ENCODE peak calls at places on chromosome 6, in six cellular contexts. One of them, this sample, is unnamed.

GRCh38 chr6:163457637-163458561 is 43.4 kb downstream of the QKI start:
- DNase-seq in CD8-positive, alpha-beta T cell: no peak
- DNase-seq in IMR-90: peak; percentile 95
- DNase-seq in fibroblast of lung: peak; percentile 97
- DNase-seq in upper lobe of left lung: no peak
- DNase-seq in spleen: no peak
- DNase-seq in this sample: peak; percentile 81

GRCh38 chr6:129215246-129215645 is 332.3 kb downstream of the LAMA2 start:
- DNase-seq in CD8-positive, alpha-beta T cell: no peak
- DNase-seq in upper lobe of left lung: no peak
- DNase-seq in spleen: no peak
- DNase-seq in IMR-90: no peak
- DNase-seq in fibroblast of lung: no peak
- DNase-seq in this sample: no peak

GRCh38 chr6:122809671-122810070 is 20.6 kb downstream of the SMPDL3A start:
- DNase-seq in IMR-90: no peak
- DNase-seq in spleen: no peak
- DNase-seq in fibroblast of lung: no peak
- DNase-seq in upper lobe of left lung: no peak
- DNase-seq in CD8-positive, alpha-beta T cell: no peak
- DNase-seq in this sample: no peak

GRCh38 chr6:78502386-78502887 is 364.9 kb upstream of the IRAK1BP1 start:
- DNase-seq in upper lobe of left lung: peak; percentile 22
- DNase-seq in fibroblast of lung: no peak
- DNase-seq in IMR-90: no peak
- DNase-seq in spleen: no peak
- DNase-seq in CD8-positive, alpha-beta T cell: no peak
- DNase-seq in this sample: no peak

GRCh38 chr6:15389079-15389758 is 143.3 kb downstream of the JARID2 start:
- DNase-seq in spleen: no peak
- DNase-seq in upper lobe of left lung: peak; percentile 15
- DNase-seq in IMR-90: peak; percentile 21
- DNase-seq in fibroblast of lung: no peak
- DNase-seq in CD8-positive, alpha-beta T cell: no peak
- DNase-seq in this sample: no peak

GRCh38 chr6:51489133-51489532 is 598.3 kb downstream of the PKHD1 start:
- DNase-seq in fibroblast of lung: no peak
- DNase-seq in upper lobe of left lung: no peak
- DNase-seq in IMR-90: no peak
- DNase-seq in spleen: no peak
- DNase-seq in CD8-positive, alpha-beta T cell: no peak
- DNase-seq in this sample: no peak

GRCh38 chr6:46876126-46876525 is 45.6 kb downstream of the ADGRF5 start:
- DNase-seq in fibroblast of lung: peak; percentile 99
- DNase-seq in upper lobe of left lung: no peak
- DNase-seq in spleen: no peak
- DNase-seq in IMR-90: no peak
- DNase-seq in CD8-positive, alpha-beta T cell: no peak
- DNase-seq in this sample: no peak

GRCh38 chr6:159080217-159080976 is 35.6 kb upstream of the TAGAP start:
- DNase-seq in spleen: no peak
- DNase-seq in upper lobe of left lung: no peak
- DNase-seq in IMR-90: no peak
- DNase-seq in CD8-positive, alpha-beta T cell: no peak
- DNase-seq in fibroblast of lung: no peak
- DNase-seq in this sample: no peak

GRCh38 chr6:89160693-89161092 is 14.8 kb downstream of the PM20D2 start:
- DNase-seq in upper lobe of left lung: no peak
- DNase-seq in IMR-90: no peak
- DNase-seq in CD8-positive, alpha-beta T cell: no peak
- DNase-seq in spleen: no peak
- DNase-seq in fibroblast of lung: no peak
- DNase-seq in this sample: no peak

GRCh38 chr6:148846778-148847761 is 100.2 kb downstream of the UST start:
- DNase-seq in fibroblast of lung: no peak
- DNase-seq in CD8-positive, alpha-beta T cell: no peak
- DNase-seq in IMR-90: peak; percentile 30
- DNase-seq in spleen: no peak
- DNase-seq in upper lobe of left lung: no peak
- DNase-seq in this sample: no peak

GRCh38 chr6:113968472-113968871 is 2.5 kb downstream of the HDAC2 start:
- DNase-seq in upper lobe of left lung: no peak
- DNase-seq in IMR-90: no peak
- DNase-seq in fibroblast of lung: no peak
- DNase-seq in CD8-positive, alpha-beta T cell: no peak
- DNase-seq in spleen: no peak
- DNase-seq in this sample: no peak

GRCh38 chr6:151862461-151862860 is 55.0 kb downstream of the ESR1 start:
- DNase-seq in upper lobe of left lung: no peak
- DNase-seq in spleen: no peak
- DNase-seq in CD8-positive, alpha-beta T cell: no peak
- DNase-seq in fibroblast of lung: no peak
- DNase-seq in IMR-90: no peak
- DNase-seq in this sample: no peak

GRCh38 chr6:125002090-125002741 is 40.0 kb downstream of the RNF217 start:
- DNase-seq in CD8-positive, alpha-beta T cell: no peak
- DNase-seq in spleen: no peak
- DNase-seq in upper lobe of left lung: no peak
- DNase-seq in fibroblast of lung: peak; percentile 78
- DNase-seq in IMR-90: peak; percentile 30
- DNase-seq in this sample: no peak

GRCh38 chr6:157258878-157259277 is 64.4 kb downstream of the TMEM242 start:
- DNase-seq in CD8-positive, alpha-beta T cell: peak; percentile 30
- DNase-seq in spleen: peak; percentile 77
- DNase-seq in upper lobe of left lung: no peak
- DNase-seq in IMR-90: no peak
- DNase-seq in fibroblast of lung: no peak
- DNase-seq in this sample: no peak

GRCh38 chr6:165990216-165990615 is 177.4 kb downstream of the TBXT start:
- DNase-seq in IMR-90: no peak
- DNase-seq in fibroblast of lung: no peak
- DNase-seq in CD8-positive, alpha-beta T cell: no peak
- DNase-seq in spleen: no peak
- DNase-seq in upper lobe of left lung: no peak
- DNase-seq in this sample: no peak

GRCh38 chr6:52634211-52634610 is 36.7 kb upstream of the TMEM14A start:
- DNase-seq in spleen: no peak
- DNase-seq in IMR-90: peak; percentile 49
- DNase-seq in upper lobe of left lung: no peak
- DNase-seq in CD8-positive, alpha-beta T cell: no peak
- DNase-seq in fibroblast of lung: peak; percentile 43
- DNase-seq in this sample: no peak

GRCh38 chr6:44533221-44533820 is 145.8 kb downstream of the CDC5L start:
- DNase-seq in spleen: no peak
- DNase-seq in fibroblast of lung: no peak
- DNase-seq in IMR-90: no peak
- DNase-seq in upper lobe of left lung: no peak
- DNase-seq in CD8-positive, alpha-beta T cell: no peak
- DNase-seq in this sample: no peak

GRCh38 chr6:35011096-35012041 is 122.3 kb downstream of the ANKS1A start:
- DNase-seq in upper lobe of left lung: no peak
- DNase-seq in CD8-positive, alpha-beta T cell: no peak
- DNase-seq in fibroblast of lung: no peak
- DNase-seq in spleen: no peak
- DNase-seq in IMR-90: no peak
- DNase-seq in this sample: no peak

GRCh38 chr6:8243462-8243861 is 141.1 kb upstream of the EEF1E1 start:
- DNase-seq in IMR-90: peak; percentile 6
- DNase-seq in fibroblast of lung: peak; percentile 58
- DNase-seq in spleen: no peak
- DNase-seq in upper lobe of left lung: no peak
- DNase-seq in CD8-positive, alpha-beta T cell: no peak
- DNase-seq in this sample: no peak

GRCh38 chr6:137767465-137767864 is 99.6 kb upstream of the TNFAIP3 start:
- DNase-seq in upper lobe of left lung: no peak
- DNase-seq in IMR-90: no peak
- DNase-seq in spleen: no peak
- DNase-seq in fibroblast of lung: no peak
- DNase-seq in CD8-positive, alpha-beta T cell: no peak
- DNase-seq in this sample: no peak

GRCh38 chr6:31464252-31465184 is 33.4 kb upstream of the MICB start:
- DNase-seq in spleen: no peak
- DNase-seq in CD8-positive, alpha-beta T cell: no peak
- DNase-seq in fibroblast of lung: no peak
- DNase-seq in IMR-90: no peak
- DNase-seq in upper lobe of left lung: no peak
- DNase-seq in this sample: no peak

GRCh38 chr6:114216789-114217467 is 125.9 kb downstream of the HS3ST5 start:
- DNase-seq in spleen: no peak
- DNase-seq in fibroblast of lung: no peak
- DNase-seq in CD8-positive, alpha-beta T cell: no peak
- DNase-seq in IMR-90: no peak
- DNase-seq in upper lobe of left lung: no peak
- DNase-seq in this sample: no peak

GRCh38 chr6:21382821-21383455 is 210.6 kb upstream of the SOX4 start:
- DNase-seq in IMR-90: no peak
- DNase-seq in upper lobe of left lung: no peak
- DNase-seq in fibroblast of lung: no peak
- DNase-seq in CD8-positive, alpha-beta T cell: no peak
- DNase-seq in spleen: no peak
- DNase-seq in this sample: no peak

GRCh38 chr6:3398755-3399671 is 57.8 kb downstream of the SLC22A23 start:
- DNase-seq in CD8-positive, alpha-beta T cell: no peak
- DNase-seq in IMR-90: no peak
- DNase-seq in upper lobe of left lung: no peak
- DNase-seq in fibroblast of lung: no peak
- DNase-seq in spleen: no peak
- DNase-seq in this sample: no peak

GRCh38 chr6:50815436-50816114 is 3.1 kb upstream of the TFAP2B start:
- DNase-seq in upper lobe of left lung: no peak
- DNase-seq in fibroblast of lung: peak; percentile 1
- DNase-seq in spleen: no peak
- DNase-seq in CD8-positive, alpha-beta T cell: no peak
- DNase-seq in IMR-90: peak; percentile 14
- DNase-seq in this sample: no peak

GRCh38 chr6:19317587-19317986 is 519.6 kb upstream of the ID4 start:
- DNase-seq in IMR-90: no peak
- DNase-seq in upper lobe of left lung: no peak
- DNase-seq in fibroblast of lung: no peak
- DNase-seq in CD8-positive, alpha-beta T cell: no peak
- DNase-seq in spleen: no peak
- DNase-seq in this sample: no peak
- H3K9me3 ChIP-seq in IMR-90: peaks cover 7% of the 10 kb centered on the region
- H3K9me3 ChIP-seq in upper lobe of left lung: no peaks in the 10 kb centered on the region
- H3K9me3 ChIP-seq in fibroblast of lung: no peaks in the 10 kb centered on the region
- H3K9me3 ChIP-seq in CD8-positive, alpha-beta T cell: no peaks in the 10 kb centered on the region
- H3K9me3 ChIP-seq in spleen: peaks cover 6% of the 10 kb centered on the region
- H3K9me3 ChIP-seq in this sample: no peaks in the 10 kb centered on the region

GRCh38 chr6:10407018-10407673 is 7.7 kb downstream of the TFAP2A start:
- DNase-seq in spleen: no peak
- DNase-seq in upper lobe of left lung: no peak
- DNase-seq in IMR-90: no peak
- DNase-seq in fibroblast of lung: no peak
- DNase-seq in CD8-positive, alpha-beta T cell: no peak
- DNase-seq in this sample: no peak
- H3K27me3 ChIP-seq in spleen: peaks cover 52% of the 10 kb centered on the region
- H3K27me3 ChIP-seq in upper lobe of left lung: peaks cover 44% of the 10 kb centered on the region
- H3K27me3 ChIP-seq in IMR-90: peaks cover 27% of the 10 kb centered on the region
- H3K27me3 ChIP-seq in fibroblast of lung: peaks cover 33% of the 10 kb centered on the region
- H3K27me3 ChIP-seq in CD8-positive, alpha-beta T cell: peaks cover 27% of the 10 kb centered on the region
- H3K27me3 ChIP-seq in this sample: peaks cover 33% of the 10 kb centered on the region

GRCh38 chr6:132816665-132817064 is 2.3 kb downstream of the RPS12 start:
- DNase-seq in spleen: no peak
- DNase-seq in IMR-90: no peak
- DNase-seq in fibroblast of lung: no peak
- DNase-seq in upper lobe of left lung: no peak
- DNase-seq in CD8-positive, alpha-beta T cell: no peak
- DNase-seq in this sample: no peak
- TF ChIP-seq CTCF in spleen: no peak
- TF ChIP-seq CTCF in IMR-90: no peak
- TF ChIP-seq CTCF in fibroblast of lung: no peak
- TF ChIP-seq CTCF in upper lobe of left lung: no peak
- TF ChIP-seq CTCF in CD8-positive, alpha-beta T cell: no peak
- TF ChIP-seq CTCF in this sample: no peak

GRCh38 chr6:76026101-76026500 is 46.4 kb downstream of the IMPG1 start:
- DNase-seq in CD8-positive, alpha-beta T cell: no peak
- DNase-seq in upper lobe of left lung: no peak
- DNase-seq in spleen: no peak
- DNase-seq in fibroblast of lung: peak; percentile 12
- DNase-seq in IMR-90: no peak
- DNase-seq in this sample: no peak
- H3K9me3 ChIP-seq in CD8-positive, alpha-beta T cell: no peaks in the 10 kb centered on the region
- H3K9me3 ChIP-seq in upper lobe of left lung: peaks cover 18% of the 10 kb centered on the region
- H3K9me3 ChIP-seq in spleen: peaks cover 88% of the 10 kb centered on the region
- H3K9me3 ChIP-seq in fibroblast of lung: no peaks in the 10 kb centered on the region
- H3K9me3 ChIP-seq in IMR-90: peaks cover 9% of the 10 kb centered on the region
- H3K9me3 ChIP-seq in this sample: peaks cover 11% of the 10 kb centered on the region

DNA sequence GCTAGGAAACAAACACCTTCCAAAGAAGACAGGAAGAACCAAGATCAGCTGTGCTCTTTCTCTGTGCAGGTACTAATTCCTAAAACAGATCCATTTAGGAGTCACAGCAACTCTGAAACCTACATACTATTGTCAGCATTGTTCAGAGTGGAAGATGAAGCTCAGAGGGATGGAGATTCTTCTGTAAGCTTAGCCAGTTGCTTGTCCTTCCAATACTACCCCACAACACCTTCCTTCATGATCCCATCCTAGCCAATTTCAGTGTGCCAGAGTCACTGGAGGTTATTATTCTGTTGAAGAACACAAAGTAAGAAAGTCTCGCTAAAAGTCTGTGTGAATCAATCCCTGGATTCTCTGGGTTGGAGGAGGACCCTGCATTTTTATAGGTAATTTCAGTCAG is 2.3 kb downstream of the POPDC3 start:
- DNase-seq in upper lobe of left lung: no peak
- DNase-seq in CD8-positive, alpha-beta T cell: no peak
- DNase-seq in spleen: no peak
- DNase-seq in fibroblast of lung: no peak
- DNase-seq in IMR-90: no peak
- DNase-seq in this sample: no peak
- H3K27me3 ChIP-seq in upper lobe of left lung: peaks cover 8% of the 10 kb centered on the region
- H3K27me3 ChIP-seq in CD8-positive, alpha-beta T cell: peaks cover 11% of the 10 kb centered on the region
- H3K27me3 ChIP-seq in spleen: peaks cover 13% of the 10 kb centered on the region
- H3K27me3 ChIP-seq in fibroblast of lung: no peaks in the 10 kb centered on the region
- H3K27me3 ChIP-seq in IMR-90: no peaks in the 10 kb centered on the region
- H3K27me3 ChIP-seq in this sample: no peaks in the 10 kb centered on the region

GRCh38 chr6:100176321-100176950 is 182.4 kb upstream of the MCHR2 start:
- DNase-seq in fibroblast of lung: peak; percentile 62
- DNase-seq in spleen: no peak
- DNase-seq in IMR-90: peak; percentile 74
- DNase-seq in upper lobe of left lung: no peak
- DNase-seq in CD8-positive, alpha-beta T cell: no peak
- DNase-seq in this sample: peak; percentile 27
- TF ChIP-seq CTCF in fibroblast of lung: peak; percentile 64
- TF ChIP-seq CTCF in spleen: no peak
- TF ChIP-seq CTCF in IMR-90: peak; percentile 58
- TF ChIP-seq CTCF in upper lobe of left lung: no peak
- TF ChIP-seq CTCF in CD8-positive, alpha-beta T cell: no peak
- TF ChIP-seq CTCF in this sample: peak; percentile 70

DNA sequence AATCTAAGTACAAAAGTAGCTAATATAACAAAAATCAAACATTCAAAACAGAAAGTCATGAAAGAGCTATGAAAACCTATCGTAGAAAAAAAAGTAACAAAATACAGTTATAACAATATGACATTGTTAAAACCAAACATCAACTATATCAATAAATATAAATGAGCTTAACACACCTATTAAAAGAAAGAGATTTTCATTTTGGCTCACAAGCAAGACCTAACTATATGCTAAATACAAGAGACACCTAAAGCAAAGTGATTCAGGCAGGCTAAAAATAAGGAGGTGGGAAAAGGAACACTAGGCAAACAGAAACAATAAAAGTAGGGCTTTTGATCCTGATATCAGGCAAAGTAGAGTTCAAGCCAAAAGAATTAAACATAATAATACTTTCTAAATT is 13.5 kb downstream of the ZNF322 start:
- DNase-seq in IMR-90: no peak
- DNase-seq in upper lobe of left lung: no peak
- DNase-seq in CD8-positive, alpha-beta T cell: no peak
- DNase-seq in fibroblast of lung: no peak
- DNase-seq in spleen: no peak
- DNase-seq in this sample: no peak
- H3K9me3 ChIP-seq in IMR-90: peaks cover 16% of the 10 kb centered on the region
- H3K9me3 ChIP-seq in upper lobe of left lung: peaks cover 28% of the 10 kb centered on the region
- H3K9me3 ChIP-seq in CD8-positive, alpha-beta T cell: peaks cover 7% of the 10 kb centered on the region
- H3K9me3 ChIP-seq in fibroblast of lung: peaks cover 5% of the 10 kb centered on the region
- H3K9me3 ChIP-seq in spleen: peaks cover 81% of the 10 kb centered on the region
- H3K9me3 ChIP-seq in this sample: peaks cover 21% of the 10 kb centered on the region

This sample was measured in AG04450.